ENCODE peak calls at places on chromosomes 12 and 14, in nine cellular contexts. B is WERI-Rb-1; D is CD4-positive, alpha-beta T cell; L is HFFc6; O is cardiac muscle cell; H is esophagus muscularis mucosa; W is GM10248; X is ovary; Q is astrocyte of the spinal cord. Y is an unnamed sample.

GRCh38 chr12:11847539-11847938 is 198.1 kb downstream of the ETV6 start:
- DNase-seq in B (no peak), D (no peak), L (no peak), O (no peak), H (no peak), W (no peak), X (no peak), Q (no peak), Y (no peak)

GRCh38 chr14:53861781-53862180 is 94.8 kb downstream of the BMP4 start:
- DNase-seq in B (no peak), D (no peak), L (no peak), O (no peak), H (peak; percentile 60), W (no peak), X (no peak), Q (peak; percentile 40), Y (no peak)

GRCh38 chr12:42589465-42590323 is at the start of gene PRICKLE1:
- DNase-seq in B (peak; percentile 39), D (no peak), L (no peak), O (peak; percentile 72), H (no peak), W (peak; percentile 74), X (peak; percentile 41), Q (peak; percentile 74), Y (peak; percentile 40)

GRCh38 chr12:123115409-123116111 is 35.3 kb downstream of the PITPNM2 start:
- DNase-seq in B (no peak), D (peak; percentile 20), L (peak; percentile 96), O (peak; percentile 97), H (no peak), W (peak; percentile 46), X (peak; percentile 89), Q (peak; percentile 91), Y (no peak)

GRCh38 chr12:81015510-81015909 is 62.4 kb upstream of the ACSS3 start:
- DNase-seq in B (no peak), D (no peak), L (no peak), O (no peak), H (no peak), W (no peak), X (no peak), Q (no peak), Y (no peak)

GRCh38 chr14:99621948-99622347 is 17.9 kb upstream of the CCDC85C start:
- DNase-seq in B (no peak), D (no peak), L (no peak), O (no peak), H (no peak), W (no peak), X (no peak), Q (no peak), Y (no peak)

GRCh38 chr14:23009483-23009938 is 432 bp downstream of the C14orf93 start:
- DNase-seq in B (no peak), D (no peak), L (no peak), O (no peak), H (no peak), W (no peak), X (no peak), Q (no peak), Y (no peak)

GRCh38 chr12:93361159-93361919 is 16.4 kb upstream of the NUDT4 start:
- DNase-seq in B (no peak), D (no peak), L (peak; percentile 32), O (peak; percentile 65), H (no peak), W (no peak), X (no peak), Q (peak; percentile 67), Y (no peak)

GRCh38 chr12:120536064-120536791 is 2.1 kb downstream of the RNF10 start:
- DNase-seq in B (no peak), D (peak; percentile 12), L (no peak), O (no peak), H (no peak), W (no peak), X (no peak), Q (no peak), Y (no peak)

GRCh38 chr14:62179367-62180018 is 417.3 kb downstream of the SNAPC1 start:
- DNase-seq in B (peak; percentile 63), D (no peak), L (peak; percentile 81), O (peak; percentile 92), H (peak; percentile 90), W (peak; percentile 31), X (no peak), Q (peak; percentile 82), Y (peak; percentile 43)

GRCh38 chr14:103626150-103626850 is 2.7 kb upstream of the KLC1 start:
- DNase-seq in B (no peak), D (no peak), L (no peak), O (no peak), H (no peak), W (no peak), X (no peak), Q (no peak), Y (no peak)

GRCh38 chr14:63046339-63047268 is 1.3 kb upstream of the KCNH5 start:
- DNase-seq in B (no peak), D (no peak), L (no peak), O (no peak), H (no peak), W (no peak), X (no peak), Q (no peak), Y (no peak)

GRCh38 chr14:92997343-92998061 is 74.6 kb downstream of the CHGA start:
- DNase-seq in B (no peak), D (no peak), L (no peak), O (no peak), H (no peak), W (no peak), X (no peak), Q (no peak), Y (no peak)

GRCh38 chr14:60848066-60848465 is 113.5 kb downstream of the MNAT1 start:
- DNase-seq in B (no peak), D (no peak), L (no peak), O (no peak), H (no peak), W (no peak), X (no peak), Q (no peak), Y (no peak)

GRCh38 chr12:130331146-130331545 is 6.5 kb upstream of the PIWIL1 start:
- DNase-seq in B (no peak), D (no peak), L (no peak), O (no peak), H (no peak), W (no peak), X (no peak), Q (no peak), Y (no peak)

GRCh38 chr12:130334937-130335336 is 2.8 kb upstream of the PIWIL1 start:
- DNase-seq in B (no peak), D (no peak), L (no peak), O (no peak), H (no peak), W (no peak), X (no peak), Q (no peak), Y (no peak)

GRCh38 chr12:130335517-130336392 is 1.9 kb upstream of the PIWIL1 start:
- DNase-seq in B (peak; percentile 42), D (no peak), L (peak; percentile 39), O (peak; percentile 59), H (peak; percentile 86), W (peak; percentile 41), X (peak; percentile 38), Q (peak; percentile 52), Y (peak; percentile 44)

GRCh38 chr12:130334399-130334798 is 3.3 kb upstream of the PIWIL1 start:
- DNase-seq in B (no peak), D (no peak), L (no peak), O (no peak), H (no peak), W (no peak), X (no peak), Q (no peak), Y (no peak)

DNA sequence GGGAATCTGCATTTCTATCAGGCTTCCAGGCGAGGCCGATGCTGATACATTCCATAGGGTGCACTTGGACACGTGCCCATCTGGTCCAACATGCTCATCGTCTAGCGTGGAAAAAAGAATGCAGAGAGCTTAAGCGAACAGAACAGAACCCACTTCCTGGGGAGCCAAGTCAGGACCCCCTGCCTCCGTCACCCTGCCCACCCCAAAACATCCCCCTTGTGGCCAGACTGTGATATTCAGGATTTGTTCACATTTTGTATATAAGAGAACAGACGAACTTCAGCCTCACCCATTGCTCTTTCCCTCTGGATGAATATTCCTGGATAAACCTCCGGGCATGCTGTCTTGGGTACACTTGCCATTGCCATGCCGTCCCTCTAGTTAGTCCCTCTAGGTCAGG is 4.3 kb upstream of the PIWIL1 start:
- DNase-seq in B (no peak), D (no peak), L (no peak), O (no peak), H (no peak), W (no peak), X (no peak), Q (no peak), Y (no peak)
- TF ChIP-seq CTCF in B (peak; percentile 12), D (no peak), L (peak; percentile 21), O (no peak), H (no peak), W (no peak), X (no peak), Q (no peak), Y (no peak)

GRCh38 chr14:87745507-87746118 is 247.4 kb downstream of the GALC start:
- DNase-seq in B (peak; percentile 50), D (no peak), L (no peak), O (peak; percentile 40), H (no peak), W (peak; percentile 39), X (no peak), Q (peak; percentile 2), Y (no peak)
- TF ChIP-seq CTCF in B (peak; percentile 76), D (peak; percentile 44), L (peak; percentile 69), O (peak; percentile 57), H (peak; percentile 60), W (peak; percentile 77), X (no peak), Q (peak; percentile 62), Y (peak; percentile 71)

DNA sequence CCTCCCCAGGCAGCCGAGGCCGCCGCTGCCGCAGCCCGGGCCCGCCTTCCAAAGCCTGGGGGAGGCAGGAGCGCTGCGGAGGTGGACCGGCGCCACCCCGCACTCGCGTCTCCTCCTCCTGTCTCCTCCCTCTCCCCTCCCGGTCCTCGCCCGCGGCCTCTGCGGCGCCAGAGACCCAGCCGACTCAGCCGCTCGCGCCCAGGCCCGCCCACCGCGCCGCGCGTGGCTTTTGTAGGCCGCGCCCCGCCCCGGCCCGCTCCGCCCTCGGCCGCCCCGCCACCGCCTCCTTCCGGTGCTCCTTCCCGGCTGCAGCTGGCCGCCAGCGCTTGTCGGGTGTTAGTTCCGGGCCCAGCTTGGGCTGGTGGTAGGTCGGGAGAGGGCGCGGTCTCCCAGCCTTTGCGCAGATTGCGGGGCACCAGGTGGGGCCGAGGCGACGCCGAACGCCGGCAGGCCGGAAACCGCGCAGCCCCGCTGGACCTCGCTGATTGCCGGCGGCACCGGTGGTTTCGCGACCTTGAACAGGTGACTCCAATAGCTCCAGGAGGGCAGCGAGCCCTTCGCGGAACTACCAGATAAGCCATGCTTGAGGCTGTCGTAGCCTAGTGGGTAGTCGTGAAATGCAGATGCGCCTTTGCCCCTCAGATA is at the start of gene CAPRIN2:
- DNase-seq in B (peak; percentile 96), D (peak; percentile 96), L (peak; percentile 92), O (peak; percentile 99), H (peak; percentile 98), W (peak; percentile 92), X (peak; percentile 94), Q (peak; percentile 98), Y (peak; percentile 100)
- TF ChIP-seq CTCF in B (peak; percentile 46), D (peak; percentile 18), L (peak; percentile 69), O (peak; percentile 29), H (peak; percentile 42), W (peak; percentile 64), X (no peak), Q (peak; percentile 26), Y (peak; percentile 52)

DNA sequence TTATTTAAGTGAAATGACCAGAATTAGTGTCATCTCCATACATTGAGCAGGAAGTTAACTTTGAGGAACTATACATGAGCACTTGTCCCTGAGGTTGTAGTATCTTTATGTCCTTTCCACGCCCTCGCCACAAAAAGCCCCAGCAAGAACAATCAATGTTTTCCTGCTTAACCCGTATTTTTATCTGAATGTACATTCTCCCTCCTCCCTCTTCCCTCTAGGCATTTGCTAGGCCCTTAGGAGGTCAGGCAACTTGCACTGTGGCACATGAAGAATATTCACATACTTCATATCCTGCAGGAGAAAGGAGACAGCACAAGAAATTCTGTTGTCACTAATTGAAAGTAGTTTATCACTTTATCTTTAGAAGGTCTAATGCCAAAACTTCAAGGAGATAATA is 18.1 kb upstream of the DUSP6 start:
- DNase-seq in B (no peak), D (no peak), L (no peak), O (no peak), H (no peak), W (no peak), X (no peak), Q (no peak), Y (no peak)
- TF ChIP-seq CTCF in B (no peak), D (no peak), L (no peak), O (no peak), H (no peak), W (no peak), X (no peak), Q (no peak), Y (no peak)